ENCODE peak calls at places on chromosomes 5 and 9, in five cellular contexts. D is GM23338, O is GM23248, L is neural progenitor cell, K is PC-3. N is an unnamed sample. For H3K79me2 and H3K4me1, the result is how much of the 10 kb centered on the place peaks cover.

GRCh38 chr9:138003485-138004190 is 126.1 kb downstream of the CACNA1B start:
- DNase-seq in D (no peak), O (no peak), L (no peak), K (no peak), N (no peak)

GRCh38 chr5:1834022-1834551 is 32.9 kb downstream of the NDUFS6 start:
- DNase-seq in D (no peak), O (no peak), L (peak), K (no peak), N (no peak)

GRCh38 chr5:125326114-125326513 is 579.7 kb upstream of the ZNF608 start:
- DNase-seq in D (no peak), O (peak), L (no peak), K (peak), N (peak)

GRCh38 chr9:131181091-131181681 is 55.8 kb downstream of the NUP214 start:
- DNase-seq in D (peak), O (peak), L (no peak), K (peak), N (no peak)

GRCh38 chr9:9352877-9353481 is 1259.8 kb downstream of the PTPRD start:
- DNase-seq in D (peak), O (peak), L (peak), K (peak), N (no peak)

GRCh38 chr5:1718669-1719068 is 81.0 kb downstream of the MRPL36 start:
- DNase-seq in D (peak), O (peak), L (peak), K (peak), N (no peak)

GRCh38 chr5:120457839-120458507 is 6.1 kb upstream of the PRR16 start:
- DNase-seq in D (peak), O (peak), L (peak), K (peak), N (peak)

GRCh38 chr5:152632380-152632779 is 227.3 kb upstream of the NMUR2 start:
- DNase-seq in D (no peak), O (no peak), L (no peak), K (no peak), N (no peak)

GRCh38 chr9:131618071-131618479 is 72.8 kb downstream of the PRRT1B start:
- DNase-seq in D (no peak), O (no peak), L (no peak), K (no peak), N (no peak)

GRCh38 chr9:98502976-98503325 is 205.8 kb downstream of the GABBR2 start:
- DNase-seq in D (peak), O (peak), L (no peak), K (no peak), N (peak)

GRCh38 chr5:34571380-34572041 is 84.6 kb upstream of the RAI14 start:
- DNase-seq in D (no peak), O (peak), L (no peak), K (no peak), N (peak)

GRCh38 chr9:117706421-117707150 is 2.4 kb downstream of the TLR4 start:
- DNase-seq in D (no peak), O (peak), L (no peak), K (no peak), N (peak)

GRCh38 chr5:157930710-157931109 is 71.8 kb upstream of the CLINT1 start:
- DNase-seq in D (no peak), O (no peak), L (no peak), K (no peak), N (no peak)

GRCh38 chr5:152838241-152838786 is 433.2 kb upstream of the NMUR2 start:
- DNase-seq in D (no peak), O (no peak), L (no peak), K (no peak), N (no peak)

GRCh38 chr5:79488058-79488457 is 25.9 kb downstream of the HOMER1 start:
- DNase-seq in D (no peak), O (peak), L (no peak), K (peak), N (no peak)

GRCh38 chr9:4530375-4530774 is 40.1 kb downstream of the SLC1A1 start:
- DNase-seq in D (no peak), O (peak), L (no peak), K (peak), N (peak)

GRCh38 chr9:73412874-73413273 is 261.2 kb downstream of the ANXA1 start:
- DNase-seq in D (no peak), O (no peak), L (no peak), K (no peak), N (peak)

GRCh38 chr9:85713897-85714296 is 27.9 kb downstream of the AGTPBP1 start:
- DNase-seq in D (no peak), O (no peak), L (no peak), K (no peak), N (peak)

GRCh38 chr9:134419684-134420076 is 93.4 kb downstream of the RXRA start:
- DNase-seq in D (peak), O (peak), L (peak), K (peak), N (no peak)

GRCh38 chr9:128020692-128021091 is 39.9 kb upstream of the EEIG1 start:
- DNase-seq in D (peak), O (no peak), L (no peak), K (no peak), N (no peak)

GRCh38 chr9:136185066-136185465 is 19.9 kb downstream of the LHX3 start:
- DNase-seq in D (no peak), O (no peak), L (no peak), K (no peak), N (no peak)

GRCh38 chr5:18745591-18745987 is 1111.3 kb downstream of the TAF11L14 start:
- DNase-seq in D (no peak), O (no peak), L (no peak), K (peak), N (no peak)

GRCh38 chr5:112594060-112594850 is 143.4 kb upstream of the APC start:
- DNase-seq in D (no peak), O (peak), L (no peak), K (peak), N (peak)

GRCh38 chr5:132427285-132428146 is 58.0 kb downstream of the SLC22A5 start:
- DNase-seq in D (no peak), O (peak), L (no peak), K (peak), N (no peak)
- H3K79me2 ChIP-seq in D (under half), O (under half), L (under half), K (under half), N (under half)

DNA sequence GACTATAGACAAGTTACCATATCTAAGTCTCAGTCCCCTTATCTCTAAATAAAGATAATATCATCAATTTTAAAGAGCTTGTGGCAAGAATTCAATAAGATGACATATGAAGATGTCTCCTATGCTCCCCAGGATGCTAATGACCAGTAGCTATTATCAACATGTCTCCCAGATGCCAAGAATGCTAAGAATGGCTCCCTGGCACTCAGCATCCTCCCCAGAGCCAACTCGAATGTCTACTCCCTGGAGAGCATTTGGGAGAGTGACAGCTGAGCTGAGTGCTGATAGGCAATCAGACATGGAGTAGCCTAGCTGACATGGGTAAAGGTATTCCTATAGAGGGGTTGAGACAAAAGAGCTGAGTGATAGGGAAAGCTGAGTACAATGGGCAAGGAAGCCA is 15.9 kb downstream of the P4HA2 start:
- DNase-seq in D (peak), O (no peak), L (no peak), K (no peak), N (peak)
- H3K4me1 ChIP-seq in D (under half), O (under half), L (under half), K (under half), N (under half)

DNA sequence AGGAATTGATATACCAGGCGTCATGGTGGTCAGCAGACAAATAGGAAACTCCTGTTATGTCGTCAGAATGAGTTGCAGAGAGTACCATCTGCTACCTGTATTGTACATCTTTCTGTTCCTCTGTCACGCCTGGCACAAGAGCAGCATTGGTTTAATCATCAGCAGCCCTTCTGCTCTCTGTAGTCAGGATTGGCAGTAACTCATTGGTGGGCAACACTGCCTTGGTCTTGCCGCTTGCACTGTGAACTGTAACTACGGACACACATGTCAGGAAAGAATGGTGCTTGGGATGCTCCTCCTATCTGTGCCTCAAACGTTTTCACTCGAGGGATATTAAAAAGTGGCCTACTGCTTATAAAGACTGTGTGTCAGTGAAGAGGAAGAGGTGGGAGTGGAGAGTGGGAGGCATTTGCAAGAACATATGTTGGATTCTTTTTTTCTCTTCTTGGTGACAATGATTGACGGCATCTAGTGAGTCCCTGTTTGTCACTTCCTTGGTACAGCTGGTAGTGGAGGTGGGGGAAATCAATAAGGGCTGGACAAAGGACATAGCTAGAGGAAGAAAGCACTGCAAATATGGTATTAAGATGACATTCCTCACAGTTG is 76.6 kb downstream of the F2RL2 start:
- DNase-seq in D (no peak), O (no peak), L (no peak), K (no peak), N (no peak)
- H3K27ac ChIP-seq in D (no peak), O (no peak), L (no peak), K (no peak), N (no peak)

GRCh38 chr5:107669543-107670027 is 1.2 kb downstream of the EFNA5 start:
- DNase-seq in D (peak), O (peak), L (peak), K (peak), N (peak)
- H3K79me2 ChIP-seq in D (under half), O (under half), L (half or more), K (half or more), N (under half)

DNA sequence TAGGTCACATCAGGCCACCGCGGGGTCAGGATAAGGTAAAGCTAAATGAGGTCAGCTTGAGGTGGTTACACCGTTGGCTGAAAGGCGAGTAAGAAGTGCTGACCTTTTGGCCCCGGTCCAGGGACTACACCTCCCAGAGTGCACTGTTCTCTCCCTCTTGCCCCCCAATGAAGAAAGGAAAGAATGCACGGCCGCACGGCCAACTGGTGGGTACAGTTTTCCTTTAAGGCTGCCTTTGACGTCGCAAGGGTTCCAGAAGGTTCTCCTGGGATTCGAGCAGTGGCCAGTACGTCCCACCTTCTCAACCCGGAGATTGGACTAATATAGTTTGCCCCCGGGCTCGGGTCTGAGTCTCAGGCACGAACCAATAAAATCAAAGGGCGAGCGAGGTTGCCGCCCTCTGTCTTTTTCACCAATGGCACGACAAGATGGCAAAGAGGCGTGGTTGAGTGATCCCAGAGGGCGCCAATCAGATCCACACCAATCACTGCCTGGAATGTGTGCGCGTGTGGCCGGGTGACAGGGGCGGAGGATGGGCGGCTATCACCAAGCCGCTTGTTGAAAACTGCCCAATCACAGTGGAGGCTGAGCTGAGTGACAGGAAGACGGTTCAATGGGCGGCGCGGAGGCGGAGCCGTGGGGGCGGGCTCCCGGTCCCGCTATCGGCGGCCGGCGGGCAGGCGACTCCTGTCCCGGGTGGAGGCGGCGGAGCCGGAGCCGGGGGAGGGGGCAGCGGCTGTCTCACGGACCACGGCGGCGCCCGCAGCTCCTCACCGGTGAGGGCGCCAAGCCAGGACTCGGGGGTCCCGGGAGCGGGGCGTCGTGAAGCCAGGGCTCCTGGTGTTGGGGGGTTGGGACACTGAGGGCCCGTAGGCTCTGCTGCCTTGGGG is at the start of gene DNAJB5:
- DNase-seq in D (peak), O (peak), L (peak), K (peak), N (peak)
- H3K4me1 ChIP-seq in D (under half), O (half or more), L (under half), K (under half), N (under half)

DNA sequence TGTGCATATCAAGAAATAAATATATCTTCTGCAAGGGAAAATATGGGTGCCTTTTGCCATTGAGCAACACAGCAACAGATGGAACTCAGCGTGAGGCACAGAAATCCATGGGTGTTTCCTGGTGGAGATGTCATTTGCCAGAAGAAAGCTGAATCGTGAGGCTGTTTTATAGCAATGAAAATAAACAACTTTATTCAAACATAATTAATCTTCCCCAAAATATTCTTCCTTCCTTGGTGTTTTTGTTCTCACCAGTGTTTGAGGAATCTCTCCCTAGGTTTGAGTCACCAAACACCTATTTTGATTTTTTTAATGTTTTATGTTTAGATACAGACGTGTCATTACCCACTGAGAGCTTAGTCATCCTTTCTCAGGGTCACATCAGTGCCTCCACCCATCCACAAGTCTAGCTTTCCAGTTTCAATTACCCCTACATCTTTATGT is 65.8 kb upstream of the PAPPA start:
- DNase-seq in D (no peak), O (peak), L (no peak), K (peak), N (peak)
- H3K27ac ChIP-seq in D (no peak), O (peak), L (no peak), K (peak), N (peak)

DNA sequence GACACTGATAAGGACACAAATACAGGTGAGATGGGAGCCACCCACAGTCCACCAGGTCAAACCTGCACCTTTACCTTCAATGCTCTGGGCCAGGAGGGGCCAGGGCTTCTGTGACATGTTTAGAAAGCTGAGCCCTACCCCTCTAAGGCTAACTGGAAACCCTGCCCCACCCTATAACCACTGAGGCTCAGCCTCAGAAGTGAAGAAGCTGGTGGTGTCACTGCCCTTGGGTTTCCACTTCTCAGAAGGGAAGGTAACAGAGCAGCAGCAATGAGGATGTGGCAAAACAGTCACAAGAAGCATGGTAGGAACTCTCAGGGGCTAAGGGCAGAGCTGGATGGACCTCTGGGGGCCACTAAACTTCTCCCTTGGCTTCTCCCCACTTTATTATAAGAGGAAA is 6.0 kb downstream of the PDGFRB start:
- DNase-seq in D (no peak), O (no peak), L (no peak), K (no peak), N (no peak)
- H3K79me2 ChIP-seq in D (under half), O (half or more), L (under half), K (under half), N (half or more)

GRCh38 chr5:172724658-172725183 is 46.3 kb downstream of the DUSP1 start:
- DNase-seq in D (no peak), O (no peak), L (no peak), K (no peak), N (no peak)

GRCh38 chr5:172724203-172724602 is 46.8 kb downstream of the DUSP1 start:
- DNase-seq in D (no peak), O (no peak), L (no peak), K (no peak), N (no peak)

GRCh38 chr5:172725273-172725672 is 45.7 kb downstream of the DUSP1 start:
- DNase-seq in D (no peak), O (no peak), L (no peak), K (no peak), N (no peak)

GRCh38 chr5:172726966-172727365 is 44.0 kb downstream of the DUSP1 start:
- DNase-seq in D (no peak), O (no peak), L (no peak), K (no peak), N (no peak)

DNA sequence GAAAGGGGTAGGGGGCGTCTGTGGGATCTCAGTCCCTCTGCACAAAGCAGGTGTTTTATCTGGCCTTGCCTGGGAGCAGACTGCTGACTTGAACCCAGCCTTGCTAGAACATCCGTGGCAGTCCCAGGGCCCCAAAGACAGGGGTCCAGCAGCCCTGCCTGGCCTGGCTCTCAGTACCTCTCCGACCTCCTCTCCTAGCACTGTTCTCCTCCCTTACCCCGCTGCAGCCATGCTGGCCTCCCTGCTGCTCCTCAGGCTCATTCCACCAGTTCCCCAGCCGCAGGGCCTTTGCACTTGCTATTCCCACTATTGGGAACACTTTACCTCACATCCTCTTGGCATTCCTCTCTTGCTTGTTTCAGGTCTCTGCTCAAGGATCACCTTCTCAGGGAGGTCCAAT is 45.2 kb downstream of the DUSP1 start:
- DNase-seq in D (no peak), O (no peak), L (no peak), K (no peak), N (no peak)
- H3K4me1 ChIP-seq in D (under half), O (under half), L (under half), K (under half), N (under half)

DNA sequence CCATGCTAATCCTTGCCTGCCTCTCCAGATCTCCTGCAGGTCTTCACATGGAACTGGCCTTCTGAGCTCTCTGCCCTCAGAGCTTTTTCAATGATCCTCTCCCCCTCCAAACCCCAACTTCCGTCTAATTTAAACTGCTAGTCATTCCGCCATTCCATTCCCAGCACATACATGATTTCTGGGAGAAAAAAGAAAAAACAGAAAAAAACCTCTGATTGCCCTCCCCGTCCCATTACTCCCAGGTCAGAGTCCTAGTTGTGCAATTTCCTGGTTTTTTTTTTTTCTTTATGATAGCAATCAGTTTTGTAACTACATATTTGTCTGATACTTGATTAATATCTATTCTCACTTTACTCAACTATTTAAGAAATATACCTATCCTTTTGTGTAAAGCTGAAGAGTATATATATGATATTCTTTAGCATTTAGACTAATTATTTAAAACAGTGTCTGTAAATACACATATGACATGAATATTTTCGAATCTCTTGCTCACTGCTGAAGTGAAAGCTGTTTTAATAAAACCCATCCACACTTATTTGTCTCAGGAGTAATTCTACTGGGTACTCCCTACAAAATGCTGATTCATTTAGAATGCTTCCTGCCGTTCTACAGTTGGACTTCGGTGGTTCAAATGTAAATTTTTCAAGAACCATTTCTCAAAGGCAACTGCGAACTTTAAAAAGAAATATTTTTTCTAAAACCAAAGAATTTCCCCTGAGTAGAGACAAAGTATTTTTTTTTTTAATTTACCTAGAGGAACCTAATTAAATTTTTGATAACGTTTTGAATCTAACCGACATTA is 1.5 kb downstream of the HINT1 start:
- DNase-seq in D (no peak), O (peak), L (peak), K (peak), N (peak)
- H3K27ac ChIP-seq in D (peak), O (peak), L (peak), K (peak), N (peak)

GRCh38 chr5:88829053-88829452 is 53.9 kb downstream of the MEF2C start:
- DNase-seq in D (peak), O (peak), L (no peak), K (peak), N (no peak)
- H3K79me2 ChIP-seq in D (under half), O (under half), L (under half), K (under half), N (under half)

N was measured in astrocyte.